ENCODE peak calls at places on chromosomes 12 and 14, in six cellular contexts. X, V, W, Y, R and E are unnamed samples.

GRCh38 chr14:37969511-37969979 is 238.2 kb upstream of the SSTR1 start:
- DNase-seq in R (no peak), W (no peak), Y (no peak), X (no peak), V (no peak), E (no peak)

GRCh38 chr14:58749066-58749669 is 111.4 kb downstream of the DACT1 start:
- DNase-seq in Y (no peak), X (peak; percentile 61), R (peak; percentile 25), W (no peak), V (no peak), E (no peak)

GRCh38 chr14:39015360-39015961 is 87.6 kb downstream of the SEC23A start:
- DNase-seq in V (no peak), W (no peak), R (no peak), X (peak; percentile 86), Y (no peak), E (peak; percentile 7)

GRCh38 chr12:52436828-52437474 is 2.8 kb upstream of the KRT75 start:
- DNase-seq in X (no peak), R (no peak), Y (no peak), V (no peak), W (no peak), E (no peak)

GRCh38 chr14:90828642-90829487 is 12.6 kb upstream of the TTC7B start:
- DNase-seq in V (no peak), R (no peak), W (peak; percentile 55), X (peak; percentile 40), Y (no peak), E (no peak)

GRCh38 chr14:90629471-90629870 is 186.8 kb downstream of the TTC7B start:
- DNase-seq in Y (no peak), X (no peak), R (no peak), W (no peak), V (no peak), E (no peak)

GRCh38 chr14:95635051-95635450 is 51.2 kb upstream of the TCL1B start:
- DNase-seq in X (no peak), R (no peak), W (no peak), V (no peak), Y (no peak), E (no peak)

GRCh38 chr12:34390846-34391700 is 368.8 kb downstream of the ALG10 start:
- DNase-seq in Y (peak; percentile 39), R (no peak), W (no peak), X (no peak), V (no peak), E (no peak)

GRCh38 chr12:3551386-3551785 is 60.4 kb downstream of the PRMT8 start:
- DNase-seq in R (no peak), W (no peak), V (no peak), X (no peak), Y (no peak), E (no peak)

GRCh38 chr14:101932668-101933067 is 31.7 kb upstream of the DYNC1H1 start:
- DNase-seq in X (no peak), R (no peak), W (no peak), V (no peak), Y (peak; percentile 19), E (no peak)

GRCh38 chr12:90327783-90328743 is 619.4 kb upstream of the ATP2B1 start:
- DNase-seq in Y (no peak), R (peak; percentile 55), W (no peak), V (no peak), X (no peak), E (no peak)

GRCh38 chr14:103207038-103207403 is 83.8 kb downstream of the TNFAIP2 start:
- DNase-seq in X (peak; percentile 12), V (no peak), W (peak; percentile 10), Y (peak; percentile 92), R (no peak), E (no peak)